ENCODE peak calls at places on chromosomes 13 and 19, in six cellular contexts. P is heart left ventricle, E is HCT116, N is gastrocnemius medialis, X is upper lobe of left lung, W is GM12878. H is an unnamed sample.

GRCh38 chr13:43042410-43042921 is 19.1 kb downstream of the DNAJC15 start:
- ATAC-seq in P (peak; percentile 53), E (no peak), N (no peak), X (no peak), W (peak; percentile 11), H (no peak)

GRCh38 chr13:40668335-40668734 is 1.9 kb upstream of the FOXO1 start:
- ATAC-seq in P (peak; percentile 5), E (no peak), N (no peak), X (peak; percentile 46), W (peak; percentile 36), H (peak; percentile 18)

GRCh38 chr19:31185261-31185660 is 164.0 kb downstream of the TSHZ3 start:
- ATAC-seq in P (no peak), E (no peak), N (no peak), X (no peak), W (no peak), H (no peak)

GRCh38 chr13:59413121-59413520 is 750.6 kb downstream of the DIAPH3 start:
- ATAC-seq in P (no peak), E (no peak), N (no peak), X (no peak), W (peak; percentile 78), H (no peak)

GRCh38 chr19:18809149-18809978 is 18.3 kb upstream of the COMP start:
- ATAC-seq in P (peak; percentile 89), E (no peak), N (peak; percentile 95), X (peak; percentile 31), W (no peak), H (peak; percentile 92)

GRCh38 chr19:15274477-15274876 is 42.2 kb upstream of the EPHX3 start:
- ATAC-seq in P (peak; percentile 44), E (no peak), N (peak; percentile 28), X (no peak), W (no peak), H (peak; percentile 57)

GRCh38 chr19:3533563-3534216 is 5.3 kb upstream of the TEKTIP1 start:
- ATAC-seq in P (no peak), E (no peak), N (no peak), X (no peak), W (no peak), H (no peak)

GRCh38 chr13:97001641-97002040 is 7.4 kb upstream of the OXGR1 start:
- ATAC-seq in P (no peak), E (no peak), N (no peak), X (no peak), W (no peak), H (no peak)

GRCh38 chr19:35299523-35300339 is 7.8 kb downstream of the MAG start:
- ATAC-seq in P (no peak), E (peak; percentile 78), N (no peak), X (no peak), W (no peak), H (no peak)

GRCh38 chr13:93876236-93876635 is 603.2 kb downstream of the DCT start:
- ATAC-seq in P (no peak), E (no peak), N (no peak), X (no peak), W (no peak), H (no peak)

GRCh38 chr19:2661615-2662014 is 40.9 kb downstream of the GNG7 start:
- ATAC-seq in P (no peak), E (no peak), N (no peak), X (no peak), W (no peak), H (no peak)

GRCh38 chr13:101309014-101309619 is 107.2 kb downstream of the NALCN start:
- ATAC-seq in P (no peak), E (no peak), N (no peak), X (no peak), W (no peak), H (no peak)

GRCh38 chr19:44112802-44113137 is 429 bp upstream of the ZNF225 start:
- ATAC-seq in P (no peak), E (peak; percentile 33), N (no peak), X (no peak), W (no peak), H (no peak)

GRCh38 chr13:28181413-28181812 is 43.1 kb downstream of the PAN3 start:
- ATAC-seq in P (no peak), E (peak; percentile 44), N (no peak), X (no peak), W (no peak), H (no peak)

GRCh38 chr13:89363144-89363543 is 1692.0 kb downstream of the SLITRK5 start:
- ATAC-seq in P (no peak), E (no peak), N (no peak), X (no peak), W (no peak), H (no peak)

GRCh38 chr13:106475852-106476251 is 59.6 kb downstream of the EFNB2 start:
- ATAC-seq in P (no peak), E (no peak), N (no peak), X (peak; percentile 35), W (no peak), H (no peak)

GRCh38 chr19:38229585-38230073 is 5.6 kb upstream of the DPF1 start:
- ATAC-seq in P (peak; percentile 96), E (peak; percentile 91), N (peak; percentile 27), X (peak; percentile 70), W (peak; percentile 92), H (peak; percentile 78)

GRCh38 chr13:48500652-48501197 is 32.2 kb downstream of the RCBTB2 start:
- ATAC-seq in P (peak; percentile 70), E (no peak), N (peak; percentile 91), X (peak; percentile 91), W (peak; percentile 57), H (peak; percentile 63)

GRCh38 chr13:100214886-100215285 is 126.0 kb downstream of the PCCA start:
- ATAC-seq in P (no peak), E (no peak), N (no peak), X (no peak), W (no peak), H (no peak)

GRCh38 chr13:84962849-84963248 is 836.4 kb downstream of the SLITRK6 start:
- ATAC-seq in P (no peak), E (no peak), N (no peak), X (no peak), W (no peak), H (no peak)

GRCh38 chr13:84961023-84961422 is 838.2 kb downstream of the SLITRK6 start:
- ATAC-seq in P (no peak), E (no peak), N (no peak), X (no peak), W (no peak), H (no peak)

GRCh38 chr13:84959818-84960217 is 839.4 kb downstream of the SLITRK6 start:
- ATAC-seq in P (no peak), E (no peak), N (no peak), X (no peak), W (no peak), H (no peak)

DNA sequence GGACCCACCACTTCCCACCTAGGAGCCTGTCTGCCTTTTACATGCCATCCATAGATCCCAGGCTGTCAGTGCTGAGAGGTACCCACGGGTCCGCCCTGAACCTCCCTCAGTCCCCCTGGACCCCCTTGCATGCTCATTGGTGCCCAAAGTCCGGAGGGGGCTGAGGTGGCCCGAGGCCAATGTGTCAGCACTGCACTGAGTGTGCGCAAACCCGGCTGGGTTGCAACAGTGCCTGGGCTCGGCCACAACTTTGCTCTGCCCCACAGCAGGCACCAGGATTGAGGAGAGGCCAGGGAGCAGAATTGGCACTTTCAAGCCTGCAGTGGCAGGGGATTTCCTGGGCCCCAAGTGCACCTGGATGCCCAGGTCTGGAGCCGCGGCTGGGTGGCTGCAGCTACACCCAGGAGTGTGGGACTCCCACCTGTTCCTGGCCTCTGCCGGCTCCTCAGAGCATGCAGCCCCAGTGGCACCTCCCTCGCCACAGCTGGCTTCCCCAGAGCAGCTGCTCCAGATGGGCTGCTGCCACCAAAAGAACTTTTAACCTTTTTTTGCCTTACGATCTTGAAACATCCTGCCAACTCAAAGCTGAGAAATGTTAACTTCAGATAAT is 837.0 kb downstream of the SLITRK6 start:
- ATAC-seq in P (no peak), E (no peak), N (no peak), X (no peak), W (no peak), H (peak; percentile 25)
- H3K27ac ChIP-seq in P (no peak overlapping the region), E (no peak overlapping the region), N (no peak overlapping the region), X (no peak overlapping the region), W (no peak overlapping the region), H (no peak overlapping the region)

GRCh38 chr19:48962029-48962848 is 2.9 kb upstream of the FTL start:
- ATAC-seq in P (no peak), E (peak; percentile 45), N (no peak), X (peak; percentile 65), W (peak; percentile 66), H (no peak)

GRCh38 chr19:48962849-48963165 is 2.3 kb upstream of the FTL start:
- ATAC-seq in P (no peak), E (no peak), N (no peak), X (no peak), W (no peak), H (no peak)

GRCh38 chr19:48964205-48965032 is 690 bp upstream of the FTL start:
- ATAC-seq in P (no peak), E (no peak), N (peak; percentile 8), X (no peak), W (no peak), H (no peak)

GRCh38 chr19:48965033-48965805 is at the start of gene FTL:
- ATAC-seq in P (peak; percentile 85), E (peak; percentile 74), N (peak; percentile 67), X (peak; percentile 95), W (peak; percentile 79), H (peak; percentile 93)

GRCh38 chr19:48963371-48964204 is 1.5 kb upstream of the FTL start:
- ATAC-seq in P (peak; percentile 27), E (peak; percentile 17), N (no peak), X (peak; percentile 21), W (peak; percentile 58), H (peak; percentile 19)
- TF ChIP-seq POLR2A in P (peak; percentile 43), E (no peak), N (peak; percentile 43), X (no peak), W (peak; percentile 75), H (peak; percentile 18)

DNA sequence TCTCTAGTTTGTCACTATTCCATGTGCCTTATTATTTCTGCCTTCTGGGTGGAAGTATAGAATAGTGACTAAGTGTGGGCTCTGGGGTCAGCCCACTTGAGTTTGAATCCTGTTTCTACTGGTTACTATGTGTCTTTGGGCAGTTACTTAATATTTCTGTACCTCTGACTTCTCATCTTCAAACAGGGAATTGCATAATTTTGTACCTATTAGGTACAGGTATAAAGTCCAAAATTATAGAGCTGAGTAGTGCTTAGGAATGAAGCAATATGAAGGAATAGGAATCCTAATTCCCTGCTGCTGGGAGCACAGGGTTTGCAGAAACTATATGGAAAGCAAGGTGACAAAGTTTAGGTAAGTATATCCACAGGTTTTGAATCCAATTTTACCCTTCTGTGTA is 564.5 kb downstream of the GPC5 start:
- ATAC-seq in P (no peak), E (no peak), N (no peak), X (no peak), W (no peak), H (no peak)
- H3K4me3 ChIP-seq in P (no peak overlapping the region), E (no peak overlapping the region), N (no peak overlapping the region), X (no peak overlapping the region), W (no peak overlapping the region), H (no peak overlapping the region)

DNA sequence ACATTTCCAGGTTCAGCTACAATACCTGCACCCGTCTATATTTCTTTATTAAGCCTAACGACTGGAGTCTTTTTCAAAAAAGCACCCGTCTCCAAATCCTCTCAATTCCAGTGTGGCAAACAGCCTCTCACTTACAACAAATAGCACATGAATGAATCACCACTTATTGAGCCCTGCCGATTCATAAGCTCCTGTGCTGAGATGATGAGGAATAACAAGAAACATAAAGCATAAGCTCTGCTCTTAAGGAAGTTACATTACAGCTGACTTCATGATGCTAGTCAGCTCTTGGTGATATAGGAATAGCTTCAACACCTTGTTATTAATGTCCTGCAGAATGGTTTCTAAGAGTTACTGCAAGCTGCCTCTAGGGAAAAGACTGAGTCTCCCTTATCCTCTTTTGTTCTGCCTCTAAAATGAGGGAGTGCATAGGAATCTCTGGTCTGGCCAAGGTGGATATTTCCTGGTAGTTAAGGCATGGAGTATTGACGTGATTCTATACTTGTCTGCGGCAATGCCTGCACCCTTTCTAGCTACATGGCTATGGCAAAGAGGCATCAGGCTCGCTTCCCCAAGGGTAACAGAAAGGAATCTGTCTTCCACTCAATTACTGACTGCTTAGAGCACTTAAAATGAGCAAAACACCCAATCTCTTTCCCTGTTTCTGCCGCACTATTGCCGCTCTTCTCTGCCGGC is 195.7 kb downstream of the KLF12 start:
- ATAC-seq in P (peak; percentile 44), E (peak; percentile 53), N (peak; percentile 64), X (no peak), W (no peak), H (no peak)
- H3K27ac ChIP-seq in P (no peak overlapping the region), E (no peak overlapping the region), N (no peak overlapping the region), X (no peak overlapping the region), W (no peak overlapping the region), H (no peak overlapping the region)

H was measured in gastroesophageal sphincter.